ENCODE peak calls at places on chromosome 17, in ten cellular contexts. F, K, U, G, I, Z, P, B, L and J are unnamed samples.

GRCh38 chr17:77233635-77234334 is 93.0 kb downstream of the SEC14L1 start:
- DNase-seq in F (no peak), K (no peak), U (no peak), G (peak), I (no peak), Z (no peak), P (no peak), B (no peak), L (no peak), J (peak)

GRCh38 chr17:19867654-19868395 is at the start of gene ULK2:
- DNase-seq in F (peak), K (peak), U (peak), G (peak), I (peak), Z (peak), P (peak), B (peak), L (peak), J (no peak)

GRCh38 chr17:36493956-36494355 is 7.5 kb downstream of the ZNHIT3 start:
- DNase-seq in F (no peak), K (no peak), U (no peak), G (no peak), I (no peak), Z (no peak), P (no peak), B (no peak), L (no peak), J (no peak)

GRCh38 chr17:21066394-21066793 is 23.6 kb upstream of the USP22 start:
- DNase-seq in F (no peak), K (no peak), U (no peak), G (no peak), I (no peak), Z (no peak), P (no peak), B (no peak), L (no peak), J (no peak)

GRCh38 chr17:10681866-10682446 is 15.4 kb downstream of the SCO1 start:
- DNase-seq in F (no peak), K (no peak), U (no peak), G (peak), I (no peak), Z (no peak), P (no peak), B (no peak), L (no peak), J (no peak)

GRCh38 chr17:78555741-78556401 is 21.3 kb downstream of the DNAH17 start:
- DNase-seq in F (no peak), K (no peak), U (no peak), G (no peak), I (no peak), Z (no peak), P (no peak), B (no peak), L (no peak), J (no peak)

GRCh38 chr17:17044846-17045561 is 2.7 kb downstream of the MPRIP start:
- DNase-seq in F (no peak), K (no peak), U (no peak), G (no peak), I (no peak), Z (peak), P (no peak), B (no peak), L (peak), J (peak)

GRCh38 chr17:1362964-1363363 is 37.1 kb downstream of the YWHAE start:
- DNase-seq in F (no peak), K (no peak), U (no peak), G (no peak), I (no peak), Z (peak), P (peak), B (no peak), L (no peak), J (peak)

GRCh38 chr17:40317880-40318834 is 9.2 kb downstream of the RARA start:
- DNase-seq in F (peak), K (peak), U (peak), G (peak), I (peak), Z (peak), P (peak), B (peak), L (peak), J (peak)

GRCh38 chr17:79633154-79633553 is 22.3 kb upstream of the RBFOX3 start:
- DNase-seq in F (no peak), K (no peak), U (no peak), G (peak), I (no peak), Z (no peak), P (peak), B (no peak), L (no peak), J (no peak)

GRCh38 chr17:31802502-31802901 is 56.5 kb downstream of the COPRS start:
- DNase-seq in F (peak), K (no peak), U (no peak), G (no peak), I (no peak), Z (peak), P (no peak), B (no peak), L (no peak), J (no peak)

GRCh38 chr17:59650642-59651041 is 30.9 kb downstream of the CLTC start:
- DNase-seq in F (no peak), K (no peak), U (no peak), G (no peak), I (no peak), Z (no peak), P (no peak), B (no peak), L (no peak), J (no peak)

GRCh38 chr17:32917842-32918241 is 10.1 kb upstream of the TMEM98 start:
- DNase-seq in F (no peak), K (no peak), U (no peak), G (no peak), I (no peak), Z (no peak), P (no peak), B (no peak), L (no peak), J (no peak)

GRCh38 chr17:27653572-27653971 is 22.6 kb downstream of the LGALS9 start:
- DNase-seq in F (no peak), K (no peak), U (no peak), G (no peak), I (no peak), Z (no peak), P (no peak), B (no peak), L (no peak), J (no peak)

GRCh38 chr17:33932996-33933395 is 322.1 kb upstream of the CCL2 start:
- DNase-seq in F (no peak), K (no peak), U (no peak), G (no peak), I (no peak), Z (no peak), P (no peak), B (no peak), L (no peak), J (no peak)

GRCh38 chr17:17866897-17867296 is 30.1 kb upstream of the SREBF1 start:
- DNase-seq in F (no peak), K (no peak), U (no peak), G (no peak), I (no peak), Z (no peak), P (no peak), B (no peak), L (no peak), J (no peak)

GRCh38 chr17:79850571-79851460 is 11.6 kb upstream of the CBX4 start:
- DNase-seq in F (no peak), K (no peak), U (no peak), G (peak), I (no peak), Z (peak), P (no peak), B (no peak), L (no peak), J (no peak)

GRCh38 chr17:28147026-28147425 is 104.5 kb downstream of the NLK start:
- DNase-seq in F (no peak), K (no peak), U (no peak), G (no peak), I (no peak), Z (no peak), P (no peak), B (no peak), L (no peak), J (no peak)

GRCh38 chr17:61401280-61402072 is 1.8 kb downstream of the TBX2 start:
- DNase-seq in F (no peak), K (no peak), U (no peak), G (no peak), I (no peak), Z (no peak), P (no peak), B (no peak), L (no peak), J (no peak)

GRCh38 chr17:66990047-66990446 is 25.5 kb downstream of the CACNG4 start:
- DNase-seq in F (no peak), K (no peak), U (no peak), G (no peak), I (no peak), Z (no peak), P (no peak), B (no peak), L (no peak), J (no peak)

GRCh38 chr17:45020354-45021138 is 30.9 kb downstream of the DCAKD start:
- DNase-seq in F (no peak), K (peak), U (no peak), G (peak), I (no peak), Z (no peak), P (peak), B (no peak), L (no peak), J (no peak)

GRCh38 chr17:7213895-7214299 is 5.7 kb downstream of the DLG4 start:
- DNase-seq in F (no peak), K (peak), U (no peak), G (peak), I (no peak), Z (peak), P (peak), B (peak), L (peak), J (no peak)

GRCh38 chr17:67557052-67557845 is 160.5 kb upstream of the NOL11 start:
- DNase-seq in F (no peak), K (no peak), U (no peak), G (no peak), I (no peak), Z (no peak), P (no peak), B (no peak), L (no peak), J (no peak)

GRCh38 chr17:80698297-80698696 is 153.7 kb downstream of the RPTOR start:
- DNase-seq in F (no peak), K (no peak), U (no peak), G (no peak), I (no peak), Z (no peak), P (no peak), B (no peak), L (no peak), J (no peak)